ENCODE peak calls at places on chromosomes 12 and 14, in five cellular contexts. C is nephron progenitor cell; Q is foreskin fibroblast; V is WERI-Rb-1; T is activated CD8-positive, alpha-beta T cell treated with anti-CD3 and anti-CD28 coated beads for 36 hours. L is an unnamed sample.

GRCh38 chr12:107449891-107450290 is 235.7 kb upstream of the PWP1 start:
- DNase-seq in C (no peak), Q (peak; percentile 16), V (no peak), T (no peak), L (no peak)

GRCh38 chr12:108921946-108922345 is 42.1 kb downstream of the DAO start:
- DNase-seq in C (no peak), Q (no peak), V (no peak), T (no peak), L (no peak)

GRCh38 chr14:99606359-99606758 is 2.4 kb upstream of the CCDC85C start:
- DNase-seq in C (no peak), Q (no peak), V (no peak), T (no peak), L (no peak)

GRCh38 chr12:52432559-52433207 is 1.5 kb downstream of the KRT75 start:
- DNase-seq in C (no peak), Q (no peak), V (no peak), T (no peak), L (no peak)

GRCh38 chr12:52377266-52377665 is 8.2 kb downstream of the KRT84 start:
- DNase-seq in C (no peak), Q (no peak), V (no peak), T (no peak), L (no peak)

GRCh38 chr14:74962059-74962458 is 6.7 kb upstream of the PGF start:
- DNase-seq in C (no peak), Q (no peak), V (no peak), T (no peak), L (no peak)

GRCh38 chr14:52175982-52176502 is 91.5 kb upstream of the PTGDR start:
- DNase-seq in C (no peak), Q (no peak), V (no peak), T (peak; percentile 13), L (no peak)

GRCh38 chr14:100149789-100150611 is 9.4 kb downstream of the DEGS2 start:
- DNase-seq in C (no peak), Q (no peak), V (no peak), T (no peak), L (no peak)

GRCh38 chr12:64531665-64532334 is 78.5 kb upstream of the RASSF3 start:
- DNase-seq in C (no peak), Q (no peak), V (no peak), T (no peak), L (no peak)

GRCh38 chr12:53626702-53627169 is 554 bp upstream of the ATF7 start:
- DNase-seq in C (no peak), Q (no peak), V (no peak), T (no peak), L (no peak)

GRCh38 chr12:80794506-80794905 is 77.8 kb downstream of the MYF5 start:
- DNase-seq in C (no peak), Q (no peak), V (no peak), T (no peak), L (no peak)

GRCh38 chr14:36397357-36397756 is 76.9 kb upstream of the MBIP start:
- DNase-seq in C (no peak), Q (no peak), V (no peak), T (no peak), L (no peak)

GRCh38 chr14:72275242-72275641 is 343.0 kb downstream of the RGS6 start:
- DNase-seq in C (no peak), Q (no peak), V (no peak), T (no peak), L (no peak)

GRCh38 chr14:98711453-98711852 is 560.5 kb downstream of the BCL11B start:
- DNase-seq in C (no peak), Q (no peak), V (no peak), T (peak; percentile 26), L (no peak)

GRCh38 chr14:54116163-54116562 is 159.5 kb upstream of the BMP4 start:
- DNase-seq in C (no peak), Q (no peak), V (no peak), T (no peak), L (no peak)

GRCh38 chr12:75944097-75944904 is 87.3 kb downstream of the PHLDA1 start:
- DNase-seq in C (no peak), Q (peak; percentile 68), V (no peak), T (peak; percentile 42), L (no peak)

GRCh38 chr14:24565766-24566165 is 10.3 kb downstream of the CTSG start:
- DNase-seq in C (no peak), Q (no peak), V (no peak), T (no peak), L (no peak)

GRCh38 chr12:116954700-116955381 is 44.1 kb downstream of the FBXW8 start:
- DNase-seq in C (no peak), Q (no peak), V (no peak), T (no peak), L (no peak)

GRCh38 chr12:55717397-55718007 is 1.7 kb downstream of the BLOC1S1 start:
- DNase-seq in C (no peak), Q (peak; percentile 88), V (no peak), T (peak; percentile 55), L (no peak)

GRCh38 chr12:2294651-2295475 is 242.1 kb downstream of the CACNA1C start:
- DNase-seq in C (no peak), Q (peak; percentile 67), V (no peak), T (peak; percentile 17), L (peak; percentile 61)

GRCh38 chr12:53062011-53062961 is 12.4 kb downstream of the TNS2 start:
- DNase-seq in C (no peak), Q (no peak), V (no peak), T (no peak), L (no peak)

GRCh38 chr12:55974308-55974724 is 438 bp downstream of the RAB5B start:
- DNase-seq in C (peak; percentile 71), Q (peak; percentile 29), V (peak; percentile 60), T (peak; percentile 52), L (peak; percentile 57)

GRCh38 chr12:93918262-93918661 is 230.1 kb upstream of the PLXNC1 start:
- DNase-seq in C (no peak), Q (peak; percentile 68), V (no peak), T (no peak), L (no peak)

GRCh38 chr12:132186857-132187620 is 42.8 kb downstream of the NOC4L start:
- DNase-seq in C (no peak), Q (no peak), V (no peak), T (peak; percentile 42), L (no peak)

GRCh38 chr12:29425722-29426121 is 44.8 kb upstream of the ERGIC2 start:
- DNase-seq in C (no peak), Q (no peak), V (no peak), T (no peak), L (no peak)

GRCh38 chr12:131975228-131975627 is 25.5 kb downstream of the EP400 start:
- DNase-seq in C (no peak), Q (no peak), V (no peak), T (no peak), L (no peak)

GRCh38 chr12:23523339-23523738 is 426.1 kb downstream of the SOX5 start:
- DNase-seq in C (no peak), Q (no peak), V (no peak), T (no peak), L (no peak)

GRCh38 chr14:51546099-51546498 is 105.6 kb upstream of the FRMD6 start:
- DNase-seq in C (no peak), Q (no peak), V (no peak), T (no peak), L (no peak)

GRCh38 chr12:111339306-111339938 is 29.5 kb downstream of the PHETA1 start:
- DNase-seq in C (no peak), Q (no peak), V (no peak), T (no peak), L (no peak)

GRCh38 chr14:67857778-67858350 is 38.3 kb downstream of the RAD51B start:
- DNase-seq in C (no peak), Q (no peak), V (no peak), T (no peak), L (no peak)
- TF ChIP-seq CTCF in C (no peak), Q (no peak), V (no peak), T (no peak), L (no peak)

DNA sequence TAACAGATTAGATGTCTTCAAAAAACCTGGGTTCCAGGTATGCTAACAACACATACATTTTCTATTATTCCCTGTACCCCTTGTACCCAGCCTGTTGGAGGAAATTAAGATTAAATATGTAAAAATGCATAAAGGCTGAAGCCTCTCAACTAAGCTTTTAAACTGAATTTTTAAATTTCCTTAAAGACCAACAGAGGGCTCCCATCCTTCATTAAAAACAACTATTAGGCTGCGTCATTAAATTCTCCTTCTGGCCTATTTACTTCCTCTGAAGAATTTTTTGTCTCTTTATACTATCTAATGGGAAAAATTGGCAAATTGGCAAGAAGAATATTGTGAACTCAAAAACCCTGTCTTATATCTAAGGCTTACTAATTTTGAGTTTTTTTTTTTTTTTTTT is 21.8 kb downstream of the SENP1 start:
- DNase-seq in C (no peak), Q (no peak), V (no peak), T (no peak), L (no peak)
- TF ChIP-seq CTCF in C (no peak), Q (no peak), V (no peak), T (peak; percentile 19), L (peak; percentile 51)

GRCh38 chr12:74317741-74318140 is 219.9 kb upstream of the ATXN7L3B start:
- DNase-seq in C (no peak), Q (no peak), V (no peak), T (no peak), L (no peak)

GRCh38 chr12:74322792-74323191 is 214.8 kb upstream of the ATXN7L3B start:
- DNase-seq in C (no peak), Q (no peak), V (no peak), T (no peak), L (no peak)

GRCh38 chr12:74321381-74321780 is 216.3 kb upstream of the ATXN7L3B start:
- DNase-seq in C (no peak), Q (no peak), V (no peak), T (no peak), L (no peak)

DNA sequence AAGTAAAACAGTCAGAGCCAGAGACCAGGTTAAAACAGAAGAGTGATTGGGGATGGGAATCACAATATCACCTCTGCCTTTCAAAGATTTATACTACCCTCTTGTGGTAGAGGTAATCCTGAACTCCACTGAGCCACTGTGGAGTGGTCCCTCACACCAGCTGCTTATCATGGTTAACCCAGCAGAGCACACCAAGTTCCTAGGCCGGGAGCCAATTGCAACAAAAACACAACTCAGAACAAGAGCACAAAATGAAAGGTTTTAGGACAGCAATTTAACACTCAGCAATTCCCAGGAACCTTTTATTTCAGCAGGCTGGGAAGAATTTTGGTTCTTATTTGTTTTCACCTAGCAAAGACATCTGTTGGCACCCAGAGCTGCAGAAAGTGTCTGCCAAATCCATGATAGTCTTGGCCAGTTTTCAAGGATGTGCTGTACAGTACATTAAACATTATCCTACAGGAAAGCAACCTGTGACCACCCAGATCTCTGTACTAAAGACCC is 220.5 kb upstream of the ATXN7L3B start:
- DNase-seq in C (peak; percentile 18), Q (no peak), V (peak; percentile 30), T (no peak), L (no peak)
- TF ChIP-seq CTCF in C (peak; percentile 42), Q (no peak), V (peak; percentile 66), T (no peak), L (no peak)

DNA sequence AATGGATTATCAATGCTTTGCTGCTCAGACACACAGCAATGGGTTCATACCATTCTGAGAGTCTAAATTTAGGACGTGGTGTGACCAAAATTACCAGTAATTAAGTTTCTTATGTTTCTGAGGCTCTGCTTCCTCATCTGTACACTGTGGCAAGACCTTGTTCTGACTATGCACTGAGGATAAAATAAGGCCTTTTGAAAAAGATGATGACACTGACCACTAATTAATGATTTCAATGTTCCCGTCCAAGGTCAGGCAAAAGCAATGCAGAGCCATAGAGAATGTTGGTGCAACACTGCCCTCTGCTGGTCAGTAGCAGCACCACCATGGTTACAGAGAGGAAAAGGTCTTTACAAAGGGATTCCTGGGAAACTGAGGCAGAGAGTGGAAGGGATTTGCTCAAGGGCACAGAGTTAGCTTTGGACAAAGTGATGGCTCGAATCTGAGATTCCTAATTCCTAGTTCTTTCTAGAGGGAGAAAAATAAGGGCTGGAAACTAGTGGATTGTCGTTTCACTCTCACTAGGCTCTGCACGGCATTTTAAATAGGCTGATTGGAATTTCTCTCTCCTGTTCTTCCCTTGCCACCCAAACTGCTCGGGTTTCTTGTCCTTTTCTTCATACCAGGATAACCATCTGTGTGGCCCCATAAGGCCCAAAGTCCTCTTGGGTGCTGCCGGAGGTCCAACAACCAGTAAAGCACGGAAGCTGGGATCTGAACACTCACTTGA is 22.3 kb upstream of the P2RX7 start:
- DNase-seq in C (peak; percentile 71), Q (peak; percentile 52), V (peak; percentile 57), T (peak; percentile 82), L (peak; percentile 24)
- TF ChIP-seq CTCF in C (peak; percentile 96), Q (peak; percentile 93), V (peak; percentile 84), T (peak; percentile 97), L (peak; percentile 72)

L was measured in gastrocnemius medialis.